ENCODE peak calls at places on chromosomes 13 and 19, in ten cellular contexts. Y, W, O, F, D, Z, M, A, L and G are unnamed samples.

GRCh38 chr13:31556376-31556775 is 182.9 kb upstream of the RXFP2 start:
- DNase-seq in O (no peak), M (no peak), W (no peak), A (peak), Y (no peak), D (no peak), Z (peak), F (no peak), L (no peak), G (no peak)

GRCh38 chr13:46756977-46757376 is 40.0 kb downstream of the ESD start:
- DNase-seq in Y (no peak), O (no peak), M (no peak), F (no peak), W (no peak), L (no peak), A (peak), Z (no peak), D (no peak), G (no peak)

GRCh38 chr13:94329277-94329676 is 150.2 kb downstream of the DCT start:
- DNase-seq in O (no peak), D (no peak), Z (no peak), F (no peak), Y (no peak), W (no peak), M (no peak), A (peak), L (no peak), G (peak)

GRCh38 chr13:98370806-98371553 is 193.9 kb upstream of the RNF113B start:
- DNase-seq in L (no peak), Y (no peak), M (no peak), Z (peak), F (no peak), D (no peak), W (peak), A (peak), O (no peak), G (peak)

GRCh38 chr13:113862766-113863510 is 938 bp downstream of the GAS6 start:
- DNase-seq in L (no peak), A (no peak), M (no peak), F (no peak), O (peak), Y (no peak), Z (no peak), W (peak), D (peak), G (peak)

GRCh38 chr19:4233282-4233853 is 4.0 kb downstream of the EBI3 start:
- DNase-seq in O (peak), A (peak), D (peak), Y (no peak), W (peak), Z (no peak), F (peak), L (peak), M (peak), G (peak)

GRCh38 chr13:106468207-106468606 is 67.3 kb downstream of the EFNB2 start:
- DNase-seq in D (no peak), Z (no peak), W (peak), Y (no peak), A (no peak), O (no peak), F (no peak), L (no peak), M (no peak), G (no peak)

GRCh38 chr19:31280266-31281006 is 68.8 kb downstream of the TSHZ3 start:
- DNase-seq in A (no peak), F (no peak), Y (no peak), W (no peak), L (no peak), D (no peak), Z (no peak), M (no peak), O (no peak), G (no peak)

GRCh38 chr13:109214393-109214792 is 572.0 kb downstream of the IRS2 start:
- DNase-seq in F (no peak), A (peak), L (no peak), Z (no peak), M (no peak), W (no peak), D (no peak), O (no peak), Y (no peak), G (no peak)

GRCh38 chr13:95607363-95607762 is 37.1 kb downstream of the DZIP1 start:
- DNase-seq in O (no peak), F (no peak), L (no peak), Z (peak), Y (no peak), A (peak), W (no peak), M (no peak), D (no peak), G (peak)

GRCh38 chr13:41004875-41005693 is 14.0 kb downstream of the ELF1 start:
- DNase-seq in W (no peak), F (no peak), Y (no peak), M (peak), D (no peak), L (peak), Z (no peak), O (no peak), A (no peak), G (peak)

GRCh38 chr19:13025819-13026477 is 30.7 kb downstream of the NFIX start:
- DNase-seq in D (no peak), M (no peak), Y (no peak), W (no peak), L (no peak), O (no peak), A (no peak), F (no peak), Z (no peak), G (no peak)

GRCh38 chr13:40058757-40059236 is 403.3 kb downstream of the COG6 start:
- DNase-seq in Y (no peak), M (no peak), L (no peak), D (no peak), O (no peak), W (no peak), A (peak), Z (no peak), F (no peak), G (no peak)

GRCh38 chr19:54136086-54136863 is 1.3 kb upstream of the CNOT3 start:
- DNase-seq in A (peak), F (no peak), M (peak), Z (no peak), O (no peak), L (no peak), D (no peak), Y (no peak), W (no peak), G (no peak)

GRCh38 chr13:111328111-111328802 is 7.8 kb downstream of the TEX29 start:
- DNase-seq in W (no peak), Y (no peak), O (no peak), L (no peak), A (no peak), M (no peak), D (no peak), Z (no peak), F (no peak), G (no peak)

GRCh38 chr19:15107056-15108010 is at the start of gene SYDE1:
- DNase-seq in F (peak), M (no peak), L (no peak), W (peak), A (peak), Y (no peak), Z (peak), O (peak), D (no peak), G (peak)

GRCh38 chr13:21218351-21219043 is 42.0 kb downstream of the MRPL57 start:
- DNase-seq in Z (no peak), A (no peak), O (no peak), F (no peak), W (no peak), M (no peak), L (peak), Y (no peak), D (no peak), G (no peak)

GRCh38 chr13:28659611-28659970 is 661 bp downstream of the POMP start:
- DNase-seq in Y (no peak), L (peak), A (peak), Z (no peak), D (no peak), W (no peak), F (no peak), M (peak), O (no peak), G (peak)

GRCh38 chr13:30763786-30764440 is 28.6 kb downstream of the ALOX5AP start:
- DNase-seq in M (no peak), W (no peak), L (no peak), Y (no peak), F (no peak), O (no peak), A (peak), D (no peak), Z (no peak), G (no peak)

GRCh38 chr19:34667349-34668076 is 9.4 kb downstream of the SCGB2B2 start:
- DNase-seq in F (no peak), Y (no peak), W (no peak), Z (no peak), L (peak), D (no peak), O (no peak), A (peak), M (no peak), G (no peak)

GRCh38 chr19:46015080-46015960 is 7.5 kb downstream of the PGLYRP1 start:
- DNase-seq in M (peak), Z (no peak), O (peak), F (peak), D (peak), W (peak), L (peak), Y (peak), A (peak), G (peak)

GRCh38 chr19:1622007-1622406 is 16.7 kb upstream of the UQCR11 start:
- DNase-seq in L (no peak), F (no peak), O (no peak), A (no peak), Z (no peak), W (no peak), Y (no peak), D (no peak), M (no peak), G (no peak)

GRCh38 chr19:13149628-13150186 is 468 bp downstream of the STX10 start:
- DNase-seq in O (peak), F (peak), D (no peak), Y (no peak), Z (no peak), M (no peak), L (peak), W (peak), A (no peak), G (peak)

GRCh38 chr19:50723069-50723468 is at the start of gene CLEC11A:
- DNase-seq in L (peak), O (no peak), Z (peak), F (no peak), W (no peak), D (no peak), A (peak), Y (no peak), M (no peak), G (no peak)

GRCh38 chr13:92901739-92902138 is 324.9 kb upstream of the GPC6 start:
- DNase-seq in A (no peak), Y (no peak), M (no peak), W (no peak), Z (no peak), L (no peak), O (no peak), D (no peak), F (no peak), G (no peak)

GRCh38 chr13:97478247-97478646 is 44.3 kb downstream of the RAP2A start:
- DNase-seq in O (no peak), Z (no peak), W (no peak), Y (no peak), M (no peak), A (no peak), L (no peak), D (no peak), F (no peak), G (no peak)

GRCh38 chr19:28350037-28350436 is 862.9 kb downstream of the UQCRFS1 start:
- DNase-seq in A (no peak), F (no peak), Z (no peak), M (no peak), Y (no peak), L (no peak), D (no peak), O (no peak), W (no peak), G (no peak)

GRCh38 chr19:46951236-46951986 is 68.2 kb upstream of the NPAS1 start:
- DNase-seq in A (peak), O (peak), W (no peak), M (peak), Z (no peak), D (peak), Y (no peak), L (no peak), F (no peak), G (no peak)

GRCh38 chr19:11581740-11582139 is 4.3 kb upstream of the ACP5 start:
- DNase-seq in M (no peak), L (peak), Y (no peak), D (no peak), O (peak), W (no peak), Z (no peak), A (peak), F (no peak), G (peak)

GRCh38 chr19:35429698-35430097 is 18.4 kb upstream of the FFAR2 start:
- DNase-seq in Y (no peak), L (no peak), O (no peak), W (no peak), M (no peak), Z (no peak), D (peak), F (no peak), A (no peak), G (no peak)

GRCh38 chr19:49812452-49812996 is 568 bp downstream of the FUZ start:
- DNase-seq in Z (no peak), O (no peak), Y (no peak), M (no peak), W (no peak), D (no peak), L (no peak), F (no peak), A (no peak), G (no peak)